ENCODE peak calls at places on chromosomes 3 and 15, in seven cellular contexts. N is osteoblast, I is PC-9, O is left ventricle myocardium inferior, T is upper lobe of right lung, R is IMR-90, W is HFFc6. H is an unnamed sample.

GRCh38 chr15:98727115-98728040 is 79.0 kb downstream of the IGF1R start:
- DNase-seq in N (peak), I (peak), O (peak), T (peak), R (peak), W (peak), H (peak)

GRCh38 chr3:138365253-138365555 is 16.8 kb downstream of the MRAS start:
- DNase-seq in N (no peak), I (no peak), O (no peak), T (peak), R (no peak), W (no peak), H (no peak)

GRCh38 chr15:23447107-23447500 is at the start of gene GOLGA6L2:
- DNase-seq in N (no peak), I (peak), O (no peak), T (no peak), R (no peak), W (no peak), H (no peak)

GRCh38 chr3:9690451-9691450 is 12.9 kb upstream of the CPNE9 start:
- DNase-seq in N (peak), I (no peak), O (no peak), T (no peak), R (no peak), W (no peak), H (no peak)

GRCh38 chr3:42300013-42300412 is 34.0 kb upstream of the CCK start:
- DNase-seq in N (no peak), I (no peak), O (no peak), T (no peak), R (peak), W (peak), H (no peak)

GRCh38 chr3:50388021-50388719 is 28.8 kb upstream of the TMEM115 start:
- DNase-seq in N (no peak), I (no peak), O (no peak), T (no peak), R (no peak), W (no peak), H (peak)

GRCh38 chr15:93321881-93322282 is 232.9 kb upstream of the RGMA start:
- DNase-seq in N (no peak), I (no peak), O (no peak), T (peak), R (no peak), W (no peak), H (no peak)

GRCh38 chr3:42501681-42502428 is 588 bp upstream of the VIPR1 start:
- DNase-seq in N (no peak), I (no peak), O (peak), T (peak), R (peak), W (no peak), H (peak)

GRCh38 chr15:52466134-52466701 is 62.5 kb downstream of the MYO5A start:
- DNase-seq in N (no peak), I (no peak), O (peak), T (peak), R (no peak), W (no peak), H (no peak)

GRCh38 chr15:35630570-35630969 is 84.6 kb upstream of the DPH6 start:
- DNase-seq in N (no peak), I (peak), O (peak), T (no peak), R (no peak), W (no peak), H (no peak)

GRCh38 chr15:74179983-74180688 is 6.6 kb downstream of the ISLR start:
- DNase-seq in N (peak), I (peak), O (peak), T (peak), R (peak), W (peak), H (no peak)

GRCh38 chr15:60275624-60276023 is 122.2 kb downstream of the ANXA2 start:
- DNase-seq in N (no peak), I (no peak), O (no peak), T (no peak), R (no peak), W (no peak), H (no peak)

GRCh38 chr15:60272623-60273022 is 125.2 kb downstream of the ANXA2 start:
- DNase-seq in N (no peak), I (no peak), O (no peak), T (no peak), R (no peak), W (no peak), H (no peak)
- TF ChIP-seq CTCF in N (no peak), I (no peak), O (no peak), T (no peak), R (no peak), W (no peak), H (no peak)

GRCh38 chr3:127370906-127371305 is 83.1 kb upstream of the PRR20G start:
- DNase-seq in N (no peak), I (no peak), O (no peak), T (peak), R (no peak), W (no peak), H (no peak)

GRCh38 chr3:127369356-127369935 is 81.6 kb upstream of the PRR20G start:
- DNase-seq in N (no peak), I (no peak), O (no peak), T (peak), R (no peak), W (no peak), H (no peak)

GRCh38 chr3:127371846-127372245 is 84.0 kb upstream of the PRR20G start:
- DNase-seq in N (no peak), I (no peak), O (no peak), T (peak), R (no peak), W (no peak), H (no peak)

GRCh38 chr3:127373701-127374625 is 86.1 kb upstream of the PRR20G start:
- DNase-seq in N (no peak), I (no peak), O (peak), T (peak), R (no peak), W (no peak), H (no peak)

GRCh38 chr3:127371338-127371737 is 83.5 kb upstream of the PRR20G start:
- DNase-seq in N (no peak), I (no peak), O (no peak), T (no peak), R (no peak), W (no peak), H (no peak)
- TF ChIP-seq CTCF in N (no peak), I (no peak), O (no peak), T (no peak), R (no peak), W (no peak), H (no peak)

GRCh38 chr3:14147617-14148016 is 22.8 kb downstream of the TMEM43 start:
- DNase-seq in N (peak), I (no peak), O (no peak), T (no peak), R (no peak), W (no peak), H (no peak)

GRCh38 chr3:14146381-14147062 is 21.7 kb downstream of the TMEM43 start:
- DNase-seq in N (peak), I (no peak), O (no peak), T (no peak), R (no peak), W (no peak), H (no peak)

GRCh38 chr3:14147063-14147435 is 22.2 kb downstream of the TMEM43 start:
- DNase-seq in N (no peak), I (no peak), O (no peak), T (no peak), R (no peak), W (no peak), H (no peak)

GRCh38 chr3:14150078-14150477 is 25.2 kb downstream of the TMEM43 start:
- DNase-seq in N (no peak), I (no peak), O (no peak), T (no peak), R (no peak), W (no peak), H (no peak)

GRCh38 chr3:14148041-14148985 is 23.5 kb downstream of the TMEM43 start:
- DNase-seq in N (no peak), I (no peak), O (no peak), T (no peak), R (no peak), W (no peak), H (no peak)
- TF ChIP-seq CTCF in N (peak), I (peak), O (no peak), T (no peak), R (no peak), W (peak), H (no peak)

DNA sequence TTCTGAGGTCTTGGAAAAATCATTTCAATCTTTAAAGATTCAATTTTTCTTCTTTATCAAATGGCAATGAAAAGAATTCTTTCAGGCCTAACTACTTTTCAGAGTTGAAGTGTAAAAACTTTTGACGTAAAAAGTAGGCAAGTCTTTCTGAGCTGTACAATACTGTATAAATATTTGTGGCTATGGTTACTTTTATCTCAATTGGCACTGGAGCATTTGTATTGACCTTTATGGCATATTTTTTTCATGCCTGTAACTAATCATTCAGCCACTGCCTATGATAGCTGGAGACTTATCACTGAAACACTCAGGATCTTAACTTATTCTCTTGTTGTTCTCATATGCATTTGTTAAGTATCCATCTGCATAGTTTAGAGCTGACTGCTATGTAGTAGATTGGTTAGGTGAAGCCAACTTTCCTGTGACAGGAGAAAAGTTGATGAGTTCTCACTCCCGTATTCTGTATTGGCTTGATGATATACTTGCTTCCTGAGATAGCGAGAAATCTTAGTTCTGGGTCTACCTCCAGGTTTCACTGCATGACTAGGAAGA is 290.4 kb upstream of the TBL1XR1 start:
- DNase-seq in N (no peak), I (no peak), O (no peak), T (no peak), R (peak), W (no peak), H (no peak)
- TF ChIP-seq CTCF in N (no peak), I (no peak), O (no peak), T (no peak), R (no peak), W (no peak), H (no peak)

GRCh38 chr3:58529516-58530353 is 7.3 kb downstream of the ACOX2 start:
- DNase-seq in N (peak), I (no peak), O (no peak), T (no peak), R (no peak), W (no peak), H (no peak)
- TF ChIP-seq CTCF in N (peak), I (no peak), O (no peak), T (no peak), R (peak), W (peak), H (no peak)

DNA sequence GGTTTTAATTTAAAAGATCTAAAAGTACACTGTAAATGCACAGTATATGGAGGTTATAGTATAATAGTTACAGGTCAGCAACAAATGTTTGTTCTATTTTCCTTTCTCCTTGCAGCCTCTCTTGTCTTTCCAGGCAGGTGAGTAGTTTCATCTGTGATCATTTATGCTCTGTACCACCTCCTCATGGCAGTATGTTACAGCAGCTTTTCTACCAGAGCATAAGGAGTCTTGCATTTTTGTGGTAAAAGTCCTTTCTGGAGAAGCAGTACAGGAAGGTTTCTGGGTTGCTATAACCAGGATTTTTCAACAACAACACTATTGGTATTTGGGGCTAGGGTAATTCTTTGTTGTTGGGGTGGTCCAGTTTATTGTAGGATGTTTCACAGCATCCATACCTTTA is 59.5 kb downstream of the ZNF609 start:
- DNase-seq in N (no peak), I (no peak), O (no peak), T (no peak), R (no peak), W (no peak), H (no peak)
- TF ChIP-seq CTCF in N (no peak), I (no peak), O (no peak), T (no peak), R (no peak), W (no peak), H (no peak)